ENCODE peak calls at places on chromosome 10, in eight cellular contexts. V is fibroblast of lung, A is fibroblast of the aortic adventitia, C is sigmoid colon, I is MCF 10A, N is GM12865, D is lung, O is AG04450. G is an unnamed sample.

GRCh38 chr10:114925675-114926204 is 12.3 kb upstream of the TRUB1 start:
- DNase-seq in V (peak), A (peak), C (no peak), I (peak), N (peak), D (no peak), O (no peak), G (peak)

GRCh38 chr10:123986736-123987135 is 95.1 kb upstream of the CPXM2 start:
- DNase-seq in V (no peak), A (no peak), C (no peak), I (no peak), N (no peak), D (peak), O (no peak), G (no peak)

GRCh38 chr10:11344550-11344949 is 266.9 kb downstream of the USP6NL start:
- DNase-seq in V (no peak), A (no peak), C (no peak), I (no peak), N (no peak), D (no peak), O (no peak), G (no peak)

GRCh38 chr10:128527730-128528129 is 401.5 kb upstream of the MKI67 start:
- DNase-seq in V (no peak), A (no peak), C (no peak), I (no peak), N (no peak), D (no peak), O (no peak), G (no peak)

GRCh38 chr10:131786756-131787605 is 113.8 kb upstream of the PPP2R2D start:
- DNase-seq in V (peak), A (peak), C (no peak), I (peak), N (peak), D (no peak), O (no peak), G (peak)

GRCh38 chr10:49633327-49634045 is 19.6 kb downstream of the CHAT start:
- DNase-seq in V (no peak), A (no peak), C (peak), I (no peak), N (no peak), D (no peak), O (no peak), G (no peak)

GRCh38 chr10:22443200-22443881 is 98.0 kb downstream of the SPAG6 start:
- DNase-seq in V (no peak), A (peak), C (no peak), I (no peak), N (peak), D (no peak), O (no peak), G (no peak)

GRCh38 chr10:17548162-17548561 is 69.0 kb downstream of the HACD1 start:
- DNase-seq in V (peak), A (peak), C (no peak), I (peak), N (no peak), D (no peak), O (no peak), G (peak)

GRCh38 chr10:91551856-91552255 is 81.0 kb downstream of the PPP1R3C start:
- DNase-seq in V (peak), A (peak), C (no peak), I (peak), N (peak), D (no peak), O (peak), G (peak)

GRCh38 chr10:49312291-49312869 is 13.4 kb downstream of the C10orf71 start:
- DNase-seq in V (no peak), A (no peak), C (no peak), I (no peak), N (no peak), D (no peak), O (no peak), G (no peak)

GRCh38 chr10:92942226-92942625 is 93.9 kb downstream of the EXOC6 start:
- DNase-seq in V (no peak), A (no peak), C (no peak), I (no peak), N (no peak), D (no peak), O (no peak), G (no peak)

GRCh38 chr10:11403116-11403515 is 208.3 kb downstream of the USP6NL start:
- DNase-seq in V (no peak), A (no peak), C (no peak), I (no peak), N (peak), D (no peak), O (no peak), G (no peak)

GRCh38 chr10:100403734-100404133 is 56.7 kb downstream of the SCD start:
- DNase-seq in V (no peak), A (no peak), C (no peak), I (peak), N (no peak), D (no peak), O (no peak), G (no peak)

GRCh38 chr10:25382029-25382810 is 207.4 kb downstream of the GPR158 start:
- DNase-seq in V (no peak), A (no peak), C (no peak), I (no peak), N (no peak), D (no peak), O (no peak), G (peak)

GRCh38 chr10:97771913-97772823 is at the start of gene SFRP5:
- DNase-seq in V (no peak), A (no peak), C (no peak), I (no peak), N (no peak), D (no peak), O (no peak), G (no peak)

GRCh38 chr10:6108631-6109443 is 20.0 kb downstream of the RBM17 start:
- DNase-seq in V (peak), A (peak), C (no peak), I (peak), N (peak), D (no peak), O (no peak), G (peak)

GRCh38 chr10:42941245-42941644 is 135.6 kb upstream of the RET start:
- DNase-seq in V (no peak), A (no peak), C (peak), I (no peak), N (no peak), D (peak), O (no peak), G (no peak)

GRCh38 chr10:96658844-96659243 is 61.5 kb downstream of the PIK3AP1 start:
- DNase-seq in V (no peak), A (no peak), C (no peak), I (no peak), N (no peak), D (no peak), O (no peak), G (no peak)

GRCh38 chr10:115417585-115418265 is 324.6 kb downstream of the ATRNL1 start:
- DNase-seq in V (peak), A (no peak), C (peak), I (peak), N (peak), D (no peak), O (peak), G (peak)

GRCh38 chr10:132304756-132305509 is 2.8 kb downstream of the STK32C start:
- DNase-seq in V (no peak), A (no peak), C (peak), I (no peak), N (no peak), D (no peak), O (no peak), G (no peak)

GRCh38 chr10:118698421-118698820 is 56.3 kb downstream of the CACUL1 start:
- DNase-seq in V (peak), A (peak), C (no peak), I (peak), N (peak), D (no peak), O (no peak), G (peak)

GRCh38 chr10:47287805-47288204 is 12.2 kb upstream of the GDF10 start:
- DNase-seq in V (no peak), A (no peak), C (no peak), I (no peak), N (no peak), D (no peak), O (no peak), G (no peak)

DNA sequence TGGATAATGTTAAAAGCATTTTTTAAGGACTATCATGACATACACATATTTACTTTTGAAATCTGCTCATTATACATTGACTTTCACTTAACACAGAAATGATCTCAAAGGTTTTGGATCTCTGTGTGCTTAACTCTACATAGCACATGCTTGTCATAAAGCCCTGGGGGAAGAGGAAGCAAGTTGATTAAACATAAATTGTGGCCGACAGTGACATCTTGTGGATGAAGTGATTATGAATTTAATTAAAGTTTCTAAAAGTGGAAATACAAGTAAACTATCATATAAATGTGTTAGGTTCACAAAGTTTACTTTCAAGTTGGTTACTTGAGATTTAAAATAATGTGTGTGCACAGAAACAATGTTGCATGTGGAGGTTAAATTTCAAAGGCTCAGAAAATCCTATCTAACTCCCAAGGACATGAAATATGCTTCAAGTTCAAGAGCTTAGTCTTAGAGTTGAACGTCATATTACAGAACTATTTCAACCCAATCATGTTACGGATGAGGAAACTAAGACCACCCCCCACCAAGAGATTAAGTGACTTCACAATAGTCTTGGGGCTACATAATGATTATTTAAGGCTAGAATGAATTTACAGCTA is 1247.8 kb downstream of the GATA3 start:
- DNase-seq in V (peak), A (peak), C (no peak), I (peak), N (peak), D (no peak), O (peak), G (peak)
- TF ChIP-seq CTCF in V (peak), A (peak), C (no peak), I (peak), N (peak), D (peak), O (peak), G (peak)

GRCh38 chr10:35784751-35785150 is 142.7 kb upstream of the FZD8 start:
- DNase-seq in V (no peak), A (no peak), C (no peak), I (no peak), N (no peak), D (no peak), O (no peak), G (no peak)

GRCh38 chr10:35783305-35783838 is 141.3 kb upstream of the FZD8 start:
- DNase-seq in V (no peak), A (peak), C (no peak), I (peak), N (no peak), D (no peak), O (no peak), G (no peak)

GRCh38 chr10:35780970-35781642 is 139.0 kb upstream of the FZD8 start:
- DNase-seq in V (no peak), A (peak), C (no peak), I (peak), N (no peak), D (no peak), O (no peak), G (no peak)

GRCh38 chr10:35778344-35778743 is 136.2 kb upstream of the FZD8 start:
- DNase-seq in V (no peak), A (no peak), C (no peak), I (no peak), N (no peak), D (no peak), O (no peak), G (no peak)

GRCh38 chr10:35781643-35782035 is 139.5 kb upstream of the FZD8 start:
- DNase-seq in V (no peak), A (peak), C (no peak), I (peak), N (peak), D (no peak), O (no peak), G (no peak)
- TF ChIP-seq CTCF in V (peak), A (peak), C (no peak), I (no peak), N (peak), D (no peak), O (peak), G (peak)

GRCh38 chr10:119724630-119725549 is 960 bp upstream of the INPP5F start:
- DNase-seq in V (peak), A (peak), C (no peak), I (peak), N (peak), D (no peak), O (no peak), G (peak)
- TF ChIP-seq CTCF in V (no peak), A (no peak), C (no peak), I (no peak), N (no peak), D (no peak), O (no peak), G (no peak)

GRCh38 chr10:44998146-44998631 is 2.5 kb upstream of the ZNF22 start:
- DNase-seq in V (peak), A (peak), C (peak), I (no peak), N (no peak), D (no peak), O (no peak), G (peak)

GRCh38 chr10:45003432-45004000 is 2.8 kb downstream of the ZNF22 start:
- DNase-seq in V (no peak), A (no peak), C (no peak), I (no peak), N (no peak), D (no peak), O (no peak), G (no peak)

GRCh38 chr10:45000138-45000763 is 472 bp upstream of the ZNF22 start:
- DNase-seq in V (peak), A (peak), C (peak), I (no peak), N (no peak), D (peak), O (no peak), G (peak)

GRCh38 chr10:45001382-45002148 is 842 bp downstream of the ZNF22 start:
- DNase-seq in V (peak), A (peak), C (peak), I (peak), N (peak), D (peak), O (no peak), G (peak)

GRCh38 chr10:45000764-45001381 is at the start of gene ZNF22:
- DNase-seq in V (peak), A (peak), C (peak), I (peak), N (peak), D (peak), O (no peak), G (peak)
- TF ChIP-seq CTCF in V (no peak), A (peak), C (no peak), I (no peak), N (peak), D (no peak), O (peak), G (no peak)

GRCh38 chr10:78936412-78937342 is 132.1 kb upstream of the ZMIZ1 start:
- DNase-seq in V (peak), A (no peak), C (no peak), I (no peak), N (no peak), D (no peak), O (no peak), G (no peak)

GRCh38 chr10:78935697-78936407 is 132.9 kb upstream of the ZMIZ1 start:
- DNase-seq in V (no peak), A (no peak), C (no peak), I (no peak), N (no peak), D (no peak), O (no peak), G (no peak)

GRCh38 chr10:78937388-78937787 is 131.4 kb upstream of the ZMIZ1 start:
- DNase-seq in V (no peak), A (no peak), C (no peak), I (peak), N (no peak), D (no peak), O (no peak), G (no peak)

GRCh38 chr10:78938695-78939672 is 129.8 kb upstream of the ZMIZ1 start:
- DNase-seq in V (no peak), A (no peak), C (no peak), I (no peak), N (no peak), D (no peak), O (no peak), G (no peak)

GRCh38 chr10:78937800-78938694 is 130.7 kb upstream of the ZMIZ1 start:
- DNase-seq in V (no peak), A (no peak), C (no peak), I (no peak), N (no peak), D (no peak), O (no peak), G (no peak)
- TF ChIP-seq CTCF in V (no peak), A (no peak), C (no peak), I (no peak), N (peak), D (no peak), O (no peak), G (no peak)

DNA sequence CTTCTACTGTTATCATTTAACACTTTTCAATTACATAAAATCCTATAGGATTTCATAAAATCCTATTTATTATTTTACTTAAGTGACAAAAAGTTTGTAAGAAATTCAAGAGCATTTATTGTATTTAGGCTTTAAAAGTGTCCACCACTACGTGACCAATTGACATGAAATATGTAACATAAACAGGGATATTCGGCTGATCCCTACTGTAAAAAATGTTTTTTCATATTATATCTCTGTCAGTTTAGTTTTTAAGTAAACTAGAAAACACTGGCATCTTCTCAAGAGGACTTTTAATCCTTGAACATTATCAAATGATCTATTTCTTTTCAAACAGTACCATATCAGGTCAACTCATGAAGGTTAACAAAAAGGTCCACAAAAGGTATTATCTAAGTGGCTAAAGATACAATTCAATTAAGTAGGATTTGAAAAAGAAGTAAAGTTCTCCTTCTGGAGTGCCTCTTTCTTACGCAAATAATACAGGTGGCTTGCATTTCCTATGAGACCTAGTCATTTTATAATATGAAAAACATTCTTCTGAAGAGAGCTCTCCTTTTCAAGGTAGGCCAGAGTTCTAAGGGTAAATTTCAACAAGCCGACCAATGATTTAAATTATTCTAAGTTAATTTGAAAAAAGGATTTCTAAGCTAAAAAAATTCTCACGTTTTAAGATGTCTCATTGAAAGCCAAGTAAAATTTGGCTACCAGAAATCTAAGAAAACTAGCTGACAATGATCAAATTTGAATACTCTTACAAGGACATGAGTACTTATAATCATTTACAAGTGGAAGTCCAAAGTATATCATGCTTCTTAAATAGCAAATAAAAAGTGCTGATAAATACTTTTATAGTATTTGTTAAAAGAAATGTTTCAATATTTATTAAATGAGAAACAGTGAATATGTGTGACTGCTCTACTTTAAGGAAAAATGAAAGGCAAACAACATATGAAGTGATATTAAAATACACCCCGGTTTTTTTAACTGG is 133.5 kb downstream of the NRBF2 start:
- DNase-seq in V (peak), A (peak), C (no peak), I (peak), N (peak), D (no peak), O (no peak), G (peak)
- TF ChIP-seq CTCF in V (no peak), A (no peak), C (no peak), I (no peak), N (no peak), D (no peak), O (no peak), G (no peak)

GRCh38 chr10:13095929-13096328 is 4.0 kb upstream of the OPTN start:
- DNase-seq in V (no peak), A (no peak), C (no peak), I (no peak), N (no peak), D (no peak), O (no peak), G (no peak)

GRCh38 chr10:13102002-13102794 is 2.2 kb downstream of the OPTN start:
- DNase-seq in V (peak), A (peak), C (no peak), I (no peak), N (peak), D (no peak), O (no peak), G (no peak)

GRCh38 chr10:13100349-13101294 is 659 bp downstream of the OPTN start:
- DNase-seq in V (peak), A (peak), C (peak), I (peak), N (peak), D (peak), O (no peak), G (peak)

GRCh38 chr10:13099666-13100348 is at the start of gene OPTN:
- DNase-seq in V (peak), A (peak), C (peak), I (peak), N (peak), D (peak), O (peak), G (peak)

GRCh38 chr10:13099144-13099665 is 758 bp upstream of the OPTN start:
- DNase-seq in V (peak), A (peak), C (peak), I (peak), N (peak), D (no peak), O (no peak), G (no peak)
- TF ChIP-seq CTCF in V (peak), A (peak), C (peak), I (peak), N (peak), D (peak), O (peak), G (peak)

GRCh38 chr10:3486346-3487065 is 298.5 kb downstream of the KLF6 start:
- DNase-seq in V (no peak), A (peak), C (no peak), I (peak), N (no peak), D (peak), O (no peak), G (peak)
- TF ChIP-seq CTCF in V (no peak), A (no peak), C (no peak), I (no peak), N (no peak), D (no peak), O (no peak), G (no peak)